ENCODE peak calls at places on chromosomes 7 and 10, in seven cellular contexts. B is T-helper 1 cell; W is fibroblast of lung; J is foreskin fibroblast; X is GM20000; S is AG08396; D is stimulated activated CD8-positive, alpha-beta memory T cell treated with anti-CD3 and anti-CD28 coated beads, Interleukin-7, amount 100 ng/mL, for 1 hour. P is an unnamed sample.

GRCh38 chr10:82020999-82021398 is 146.0 kb downstream of the NRG3 start:
- DNase-seq in J (no peak), D (no peak), X (no peak), B (no peak), W (no peak), S (no peak), P (no peak)

GRCh38 chr10:68235111-68235510 is 3.2 kb upstream of the ATOH7 start:
- DNase-seq in B (no peak), D (no peak), W (no peak), X (no peak), J (no peak), S (no peak), P (no peak)

GRCh38 chr7:140509789-140510188 is 30.5 kb upstream of the MKRN1 start:
- DNase-seq in B (no peak), W (no peak), S (no peak), D (no peak), X (no peak), J (no peak), P (no peak)

GRCh38 chr7:17406756-17407155 is 108.3 kb downstream of the AHR start:
- DNase-seq in D (no peak), S (no peak), J (peak; percentile 41), X (no peak), B (no peak), W (peak; percentile 42), P (no peak)

GRCh38 chr7:155167706-155168365 is 97.7 kb downstream of the HTR5A start:
- DNase-seq in D (no peak), B (no peak), S (no peak), J (no peak), X (no peak), W (no peak), P (no peak)

GRCh38 chr7:15848362-15848761 is 161.9 kb upstream of the MEOX2 start:
- DNase-seq in D (no peak), X (no peak), B (no peak), S (no peak), W (peak; percentile 17), J (no peak), P (no peak)

GRCh38 chr7:151060113-151060415 is 675 bp downstream of the SLC4A2 start:
- DNase-seq in D (no peak), B (no peak), X (no peak), S (no peak), W (no peak), J (no peak), P (no peak)

GRCh38 chr7:18590744-18591340 is 95.3 kb downstream of the HDAC9 start:
- DNase-seq in D (no peak), X (no peak), S (peak; percentile 34), B (no peak), J (peak; percentile 36), W (peak; percentile 52), P (no peak)

GRCh38 chr10:60450291-60450690 is 60.6 kb upstream of the ANK3 start:
- DNase-seq in D (no peak), B (no peak), J (no peak), S (no peak), W (peak; percentile 39), X (no peak), P (no peak)

GRCh38 chr10:120508393-120508792 is 51.4 kb downstream of the PLPP4 start:
- DNase-seq in B (no peak), X (no peak), W (peak; percentile 99), D (no peak), J (no peak), S (no peak), P (no peak)

GRCh38 chr7:74405191-74405898 is 48.4 kb upstream of the GTF2IRD1 start:
- DNase-seq in S (no peak), X (no peak), W (no peak), B (no peak), J (no peak), D (no peak), P (no peak)

GRCh38 chr7:139745330-139746143 is 32.3 kb downstream of the HIPK2 start:
- DNase-seq in J (peak; percentile 64), B (no peak), S (no peak), X (no peak), W (no peak), D (no peak), P (no peak)

GRCh38 chr7:151428393-151429231 is 11.3 kb downstream of the CRYGN start:
- DNase-seq in W (peak; percentile 97), S (no peak), B (no peak), X (no peak), D (no peak), J (no peak), P (no peak)

GRCh38 chr10:100327007-100327700 is 2.9 kb downstream of the PKD2L1 start:
- DNase-seq in X (peak; percentile 85), B (no peak), S (no peak), W (peak; percentile 34), J (no peak), D (no peak), P (peak; percentile 55)

GRCh38 chr7:17103170-17103569 is 195.3 kb upstream of the AHR start:
- DNase-seq in X (no peak), S (no peak), J (no peak), B (no peak), W (no peak), D (no peak), P (no peak)

GRCh38 chr10:76492026-76492425 is 1060.6 kb downstream of the LRMDA start:
- DNase-seq in B (no peak), J (peak; percentile 55), D (no peak), X (no peak), W (peak; percentile 100), S (peak; percentile 9), P (no peak)

GRCh38 chr7:51309361-51310130 is 7.1 kb downstream of the COBL start:
- DNase-seq in W (no peak), S (no peak), B (no peak), X (no peak), D (no peak), J (no peak), P (no peak)

GRCh38 chr7:116553168-116553567 is 28.3 kb downstream of the CAV1 start:
- DNase-seq in W (no peak), X (no peak), J (no peak), B (no peak), S (no peak), D (no peak), P (no peak)

P was measured in lower lobe of right lung.